ENCODE peak calls at places on chromosomes 2 and 18, in ten cellular contexts. H is stromal cell of bone marrow; J is DMS 273 treated with DMSO at 0.1 percent for 48 hours; N is SW 1271; M is ACHN; D is right cardiac atrium; Z is activated naive CD4-positive, alpha-beta T cell; U is activated T-helper 2 cell treated with anti-CD3 and anti-CD28 coated beads, Interferon-gamma antibody, Interleukin-2, Interleukin-4, amounts not matched to agents 10 μg/mL and 5 μg/mL and 100 μg/mL, durations not matched to agents 14 hours and 24 hours and 36 hours; F is HuH-7.5; C is nephron progenitor cell. S is an unnamed sample.

GRCh38 chr2:174023591-174024523 is 58.7 kb upstream of the SP3 start:
- DNase-seq in H (peak), J (no peak), N (no peak), M (no peak), D (peak), Z (no peak), U (no peak), F (no peak), C (peak), S (no peak)

GRCh38 chr2:217890445-217890844 is 112.3 kb downstream of the TNS1 start:
- DNase-seq in H (peak), J (no peak), N (no peak), M (peak), D (peak), Z (no peak), U (no peak), F (no peak), C (peak), S (no peak)

GRCh38 chr2:23137161-23137560 is 247.8 kb upstream of the KLHL29 start:
- DNase-seq in H (no peak), J (no peak), N (no peak), M (no peak), D (no peak), Z (no peak), U (no peak), F (no peak), C (no peak), S (no peak)

GRCh38 chr2:240817496-240818292 is 2.3 kb downstream of the KIF1A start:
- DNase-seq in H (no peak), J (no peak), N (no peak), M (no peak), D (peak), Z (no peak), U (no peak), F (no peak), C (no peak), S (no peak)

GRCh38 chr2:206701952-206702630 is 16.1 kb downstream of the DYTN start:
- DNase-seq in H (no peak), J (no peak), N (no peak), M (no peak), D (no peak), Z (no peak), U (no peak), F (no peak), C (no peak), S (no peak)

GRCh38 chr2:168254158-168254935 is 7.0 kb upstream of the STK39 start:
- DNase-seq in H (peak), J (peak), N (no peak), M (peak), D (no peak), Z (no peak), U (no peak), F (no peak), C (no peak), S (no peak)

GRCh38 chr2:176554107-176555048 is 285.1 kb downstream of the MTX2 start:
- DNase-seq in H (no peak), J (peak), N (no peak), M (peak), D (peak), Z (no peak), U (no peak), F (peak), C (peak), S (peak)

GRCh38 chr2:37648316-37649011 is 23.0 kb downstream of the CDC42EP3 start:
- DNase-seq in H (no peak), J (no peak), N (peak), M (no peak), D (peak), Z (no peak), U (no peak), F (no peak), C (no peak), S (no peak)

GRCh38 chr2:218162817-218163216 is 3.9 kb downstream of the CXCR1 start:
- DNase-seq in H (no peak), J (no peak), N (no peak), M (no peak), D (no peak), Z (no peak), U (no peak), F (no peak), C (no peak), S (no peak)

GRCh38 chr2:25341031-25341727 is 546 bp downstream of the DNMT3A start:
- DNase-seq in H (no peak), J (no peak), N (no peak), M (peak), D (peak), Z (no peak), U (no peak), F (peak), C (peak), S (no peak)

GRCh38 chr2:104078431-104079157 is 775.3 kb upstream of the POU3F3 start:
- DNase-seq in H (no peak), J (no peak), N (no peak), M (peak), D (no peak), Z (no peak), U (no peak), F (no peak), C (peak), S (no peak)

GRCh38 chr2:170157025-170157684 is 20.8 kb upstream of the MYO3B start:
- DNase-seq in H (no peak), J (no peak), N (no peak), M (no peak), D (no peak), Z (no peak), U (no peak), F (no peak), C (no peak), S (no peak)

GRCh38 chr18:47519706-47520105 is 268.2 kb upstream of the SKOR2 start:
- DNase-seq in H (no peak), J (no peak), N (no peak), M (no peak), D (no peak), Z (no peak), U (no peak), F (no peak), C (no peak), S (no peak)

GRCh38 chr2:160022162-160022561 is 40.3 kb downstream of the PLA2R1 start:
- DNase-seq in H (no peak), J (no peak), N (no peak), M (peak), D (no peak), Z (no peak), U (no peak), F (no peak), C (no peak), S (no peak)

S was measured in NCI-H446.